ENCODE peak calls at places on chromosome 4, in six cellular contexts. W is hepatocyte, R is PC-3, B is aorta, F is GM23338, H is neuronal stem cell. Q is an unnamed sample.

GRCh38 chr4:6011686-6012085 is 6.5 kb downstream of the C4orf50 start:
- DNase-seq in W (no peak), R (no peak), B (no peak), F (no peak), H (no peak), Q (peak; percentile 72)

GRCh38 chr4:56506110-56506705 is 617 bp downstream of the ARL9 start:
- DNase-seq in W (peak; percentile 10), R (no peak), B (no peak), F (peak; percentile 53), H (peak; percentile 24), Q (peak; percentile 11)

GRCh38 chr4:83297548-83298260 is 13.1 kb upstream of the COQ2 start:
- DNase-seq in W (no peak), R (no peak), B (no peak), F (no peak), H (no peak), Q (no peak)

GRCh38 chr4:178602833-178603232 is 1160.6 kb upstream of the AGA start:
- DNase-seq in W (no peak), R (no peak), B (no peak), F (no peak), H (no peak), Q (no peak)

GRCh38 chr4:71460368-71460767 is 121.5 kb downstream of the SLC4A4 start:
- DNase-seq in W (no peak), R (peak; percentile 20), B (no peak), F (no peak), H (no peak), Q (no peak)

GRCh38 chr4:72375050-72375736 is 193.8 kb downstream of the ADAMTS3 start:
- DNase-seq in W (no peak), R (peak; percentile 95), B (no peak), F (no peak), H (no peak), Q (peak; percentile 20)

GRCh38 chr4:72843466-72843865 is 226.1 kb downstream of the COX18 start:
- DNase-seq in W (no peak), R (no peak), B (no peak), F (no peak), H (no peak), Q (no peak)

GRCh38 chr4:24380953-24381506 is 203.3 kb downstream of the DHX15 start:
- DNase-seq in W (no peak), R (no peak), B (no peak), F (no peak), H (no peak), Q (no peak)

GRCh38 chr4:136810626-136811025 is 721.7 kb downstream of the PCDH18 start:
- DNase-seq in W (no peak), R (peak; percentile 35), B (no peak), F (no peak), H (no peak), Q (no peak)

GRCh38 chr4:13176603-13177190 is 307.4 kb downstream of the RAB28 start:
- DNase-seq in W (no peak), R (no peak), B (no peak), F (no peak), H (no peak), Q (no peak)

DNA sequence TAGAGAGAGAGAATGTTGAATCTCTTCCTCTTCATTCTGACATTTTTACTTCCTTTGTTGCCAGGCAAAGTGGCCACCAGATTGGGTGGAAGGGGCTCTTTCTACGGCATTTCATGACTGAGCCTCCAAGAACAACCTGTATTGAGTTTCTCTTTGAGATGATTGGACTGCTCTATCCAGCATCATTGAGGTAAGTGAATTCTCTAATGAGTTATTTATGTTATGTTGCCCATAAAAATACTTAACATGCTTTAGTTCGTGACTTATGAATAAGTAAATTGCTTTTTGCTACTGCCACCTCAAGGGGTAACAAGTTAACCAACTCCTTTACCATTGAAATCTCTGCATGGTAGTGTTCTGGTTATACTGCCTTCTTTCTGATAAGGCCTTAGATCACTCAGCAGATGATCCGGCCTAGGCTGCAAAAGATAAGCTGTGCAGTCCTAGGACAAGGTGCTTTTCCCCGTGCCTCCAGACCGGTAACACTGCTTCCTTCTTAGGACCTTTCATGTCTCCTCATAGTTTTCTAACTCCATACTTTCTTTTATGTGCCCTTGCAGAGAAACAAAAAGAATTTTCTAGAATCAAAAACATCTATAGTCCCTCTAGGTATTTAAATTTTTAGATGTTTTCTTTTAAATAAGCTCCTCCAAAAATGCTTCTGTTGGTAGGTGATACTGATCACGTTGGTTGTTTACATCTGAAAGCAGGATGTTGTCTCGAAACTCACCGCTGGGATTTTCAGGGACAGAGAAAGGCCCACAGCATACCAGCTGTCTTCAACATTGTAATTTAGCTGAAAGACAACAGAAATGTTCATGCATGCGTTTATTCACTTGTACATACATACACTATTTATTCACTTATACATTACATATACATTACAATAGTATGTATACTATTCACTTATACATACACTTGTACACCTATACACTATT is 157.1 kb upstream of the RBPJ start:
- DNase-seq in W (no peak), R (no peak), B (no peak), F (peak; percentile 37), H (no peak), Q (no peak)
- H3K4me1 ChIP-seq in W (no peaks in the 10 kb centered on the region), R (no peaks in the 10 kb centered on the region), B (no peaks in the 10 kb centered on the region), F (peaks cover 6% of the 10 kb centered on the region), H (no peaks in the 10 kb centered on the region), Q (no peaks in the 10 kb centered on the region)

GRCh38 chr4:1766336-1767057 is 26.6 kb upstream of the FGFR3 start:
- DNase-seq in W (peak; percentile 69), R (no peak), B (no peak), F (peak; percentile 54), H (peak; percentile 62), Q (no peak)

GRCh38 chr4:1763550-1764080 is 29.5 kb upstream of the FGFR3 start:
- DNase-seq in W (peak; percentile 85), R (peak; percentile 22), B (no peak), F (no peak), H (no peak), Q (no peak)

GRCh38 chr4:1765409-1766335 is 27.4 kb upstream of the FGFR3 start:
- DNase-seq in W (no peak), R (no peak), B (no peak), F (no peak), H (no peak), Q (no peak)

GRCh38 chr4:1763070-1763549 is 30.0 kb upstream of the FGFR3 start:
- DNase-seq in W (no peak), R (no peak), B (no peak), F (peak; percentile 65), H (no peak), Q (no peak)

DNA sequence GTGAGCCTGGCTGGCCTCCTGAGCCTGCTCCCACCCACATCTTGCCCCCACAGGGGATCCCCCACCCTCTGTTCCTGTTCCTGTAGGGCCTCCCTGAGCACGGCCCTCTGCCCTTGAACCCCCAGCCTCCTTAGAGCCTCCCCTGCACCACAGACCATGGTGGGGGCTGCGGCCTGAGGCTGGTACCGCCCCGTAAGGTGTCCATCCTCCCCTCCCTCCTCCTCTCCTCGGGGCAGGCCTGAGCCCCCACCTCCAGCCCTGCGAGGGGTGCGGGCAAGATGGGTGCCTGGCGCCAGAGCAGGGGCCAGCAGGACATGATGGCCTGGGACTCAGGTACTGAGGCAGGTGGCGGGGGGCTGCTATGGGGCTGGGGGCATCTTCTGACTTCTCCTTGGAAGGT is 28.4 kb upstream of the FGFR3 start:
- DNase-seq in W (no peak), R (no peak), B (no peak), F (no peak), H (no peak), Q (no peak)
- H3K4me1 ChIP-seq in W (peaks cover 51% of the 10 kb centered on the region), R (no peaks in the 10 kb centered on the region), B (no peaks in the 10 kb centered on the region), F (peaks cover 26% of the 10 kb centered on the region), H (peaks cover 37% of the 10 kb centered on the region), Q (no peaks in the 10 kb centered on the region)

DNA sequence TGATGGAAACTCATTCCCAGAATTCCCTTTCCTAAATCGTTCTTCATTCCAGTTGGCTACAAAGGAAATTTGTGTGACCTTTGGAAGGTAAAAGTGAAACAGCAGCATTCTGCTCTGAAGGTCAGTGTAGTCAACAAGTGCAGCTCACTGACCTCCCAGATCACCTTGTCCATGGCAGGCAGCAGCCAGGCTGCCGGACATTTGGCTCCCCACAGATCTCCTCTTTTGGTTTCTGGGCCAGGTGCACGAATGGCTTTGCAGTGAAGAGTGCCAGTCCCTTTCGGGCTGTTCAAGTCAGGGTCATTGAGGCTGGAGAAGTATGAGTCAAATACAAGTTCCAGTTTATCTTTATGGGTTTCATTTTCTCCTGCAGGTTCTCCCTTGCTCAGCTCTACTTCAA is 14.3 kb downstream of the GPRIN3 start:
- DNase-seq in W (no peak), R (no peak), B (no peak), F (no peak), H (no peak), Q (no peak)
- H3K4me1 ChIP-seq in W (peaks cover 6% of the 10 kb centered on the region), R (no peaks in the 10 kb centered on the region), B (no peaks in the 10 kb centered on the region), F (no peaks in the 10 kb centered on the region), H (no peaks in the 10 kb centered on the region), Q (no peaks in the 10 kb centered on the region)

DNA sequence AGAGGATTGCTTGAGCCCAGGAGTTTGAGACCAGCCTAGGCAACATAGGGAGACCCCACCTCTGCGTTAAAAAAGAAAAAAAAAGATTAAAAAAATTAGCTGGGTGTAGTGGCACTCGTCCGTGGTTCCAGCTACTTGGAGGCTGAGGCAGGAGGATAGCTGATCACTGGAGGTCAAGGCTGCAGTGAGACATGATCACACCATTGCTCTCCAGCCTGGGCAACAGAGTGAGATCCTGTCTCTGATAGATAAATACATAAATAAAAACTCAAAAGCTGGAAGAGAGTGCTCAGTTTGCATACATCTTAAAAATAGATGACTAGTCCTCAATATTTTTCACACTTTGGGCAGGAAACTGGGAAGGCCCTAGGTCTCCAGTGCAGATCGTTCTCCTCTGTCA is 54.1 kb downstream of the TMEM131L start:
- DNase-seq in W (no peak), R (no peak), B (no peak), F (no peak), H (no peak), Q (no peak)
- H3K4me1 ChIP-seq in W (peaks cover 32% of the 10 kb centered on the region), R (no peaks in the 10 kb centered on the region), B (no peaks in the 10 kb centered on the region), F (peaks cover 44% of the 10 kb centered on the region), H (peaks cover 10% of the 10 kb centered on the region), Q (no peaks in the 10 kb centered on the region)

GRCh38 chr4:2415213-2415612 is 3.2 kb downstream of the ZFYVE28 start:
- DNase-seq in W (no peak), R (no peak), B (no peak), F (no peak), H (no peak), Q (no peak)
- H3K4me1 ChIP-seq in W (peaks cover 35% of the 10 kb centered on the region), R (peaks cover 34% of the 10 kb centered on the region), B (no peaks in the 10 kb centered on the region), F (peaks cover 46% of the 10 kb centered on the region), H (peaks cover 17% of the 10 kb centered on the region), Q (no peaks in the 10 kb centered on the region)

Q was measured in BE2C.